ENCODE peak calls at places on chromosomes 13 and 19, in nine cellular contexts. O is cardiac muscle cell; Q is H9; H is CD8-positive, alpha-beta T cell; T is CD8-positive, alpha-beta memory T cell; V is thoracic aorta; U is mammary epithelial cell; Z is uterus; S is IMR-90. W is an unnamed sample.

GRCh38 chr19:46192990-46193650 is 36.4 kb upstream of the IGFL1 start:
- DNase-seq in O (peak; percentile 58), Q (no peak), H (no peak), T (no peak), V (no peak), U (peak; percentile 86), Z (no peak), S (peak; percentile 51), W (no peak)

GRCh38 chr19:55461974-55462628 is 659 bp upstream of the ISOC2 start:
- DNase-seq in O (peak; percentile 66), Q (no peak), H (no peak), T (no peak), V (no peak), U (no peak), Z (no peak), S (peak; percentile 33), W (no peak)

GRCh38 chr19:38695832-38696732 is 48.2 kb downstream of the CAPN12 start:
- DNase-seq in O (no peak), Q (no peak), H (no peak), T (no peak), V (no peak), U (no peak), Z (no peak), S (no peak), W (no peak)

GRCh38 chr19:11390933-11391680 is 7.0 kb upstream of the EPOR start:
- DNase-seq in O (no peak), Q (no peak), H (no peak), T (no peak), V (no peak), U (no peak), Z (no peak), S (no peak), W (no peak)

GRCh38 chr19:14517446-14517839 is 754 bp downstream of the DNAJB1 start:
- DNase-seq in O (peak; percentile 37), Q (no peak), H (no peak), T (no peak), V (no peak), U (no peak), Z (no peak), S (peak; percentile 28), W (no peak)

GRCh38 chr13:29935309-29935981 is 85.0 kb upstream of the UBL3 start:
- DNase-seq in O (no peak), Q (no peak), H (peak; percentile 86), T (peak; percentile 57), V (no peak), U (no peak), Z (no peak), S (no peak), W (peak; percentile 67)

GRCh38 chr19:57010541-57010940 is 109.2 kb upstream of the USP29 start:
- DNase-seq in O (no peak), Q (no peak), H (no peak), T (no peak), V (no peak), U (no peak), Z (no peak), S (no peak), W (no peak)

GRCh38 chr13:52128714-52129700 is at the start of gene NEK5:
- DNase-seq in O (peak; percentile 59), Q (peak; percentile 88), H (peak; percentile 69), T (peak; percentile 35), V (no peak), U (peak; percentile 57), Z (peak; percentile 49), S (peak; percentile 25), W (peak; percentile 4)

GRCh38 chr13:108200781-108201398 is 14.4 kb downstream of the LIG4 start:
- DNase-seq in O (no peak), Q (no peak), H (no peak), T (no peak), V (no peak), U (peak; percentile 60), Z (no peak), S (peak; percentile 43), W (no peak)

GRCh38 chr13:27839809-27840467 is 47.7 kb downstream of the GSX1 start:
- DNase-seq in O (no peak), Q (no peak), H (no peak), T (no peak), V (no peak), U (peak; percentile 53), Z (no peak), S (no peak), W (no peak)

GRCh38 chr13:42525035-42525504 is 48.9 kb upstream of the TNFSF11 start:
- DNase-seq in O (peak; percentile 77), Q (no peak), H (no peak), T (no peak), V (no peak), U (peak; percentile 79), Z (no peak), S (no peak), W (no peak)

GRCh38 chr19:3098141-3098514 is 4.0 kb downstream of the GNA11 start:
- DNase-seq in O (no peak), Q (no peak), H (no peak), T (no peak), V (no peak), U (peak; percentile 39), Z (no peak), S (no peak), W (no peak)

GRCh38 chr19:3095375-3096191 is 1.4 kb downstream of the GNA11 start:
- DNase-seq in O (no peak), Q (peak; percentile 94), H (peak; percentile 58), T (peak; percentile 39), V (no peak), U (peak; percentile 36), Z (no peak), S (no peak), W (peak; percentile 26)

GRCh38 chr19:3097442-3097871 is 3.3 kb downstream of the GNA11 start:
- DNase-seq in O (no peak), Q (no peak), H (no peak), T (no peak), V (no peak), U (peak; percentile 25), Z (no peak), S (no peak), W (no peak)

GRCh38 chr19:3096267-3096901 is 2.2 kb downstream of the GNA11 start:
- DNase-seq in O (no peak), Q (no peak), H (no peak), T (no peak), V (no peak), U (no peak), Z (no peak), S (no peak), W (no peak)

GRCh38 chr19:3096902-3097326 is 2.8 kb downstream of the GNA11 start:
- DNase-seq in O (no peak), Q (no peak), H (no peak), T (no peak), V (no peak), U (no peak), Z (no peak), S (no peak), W (no peak)
- H3K4me1 ChIP-seq in O (peaks cover 20% of the 10 kb centered on the region), Q (no peaks in the 10 kb centered on the region), H (peaks cover 42% of the 10 kb centered on the region), T (peaks cover 34% of the 10 kb centered on the region), V (peaks cover 38% of the 10 kb centered on the region), U (peaks cover 39% of the 10 kb centered on the region), Z (no peaks in the 10 kb centered on the region), S (peaks cover 22% of the 10 kb centered on the region), W (peaks cover 30% of the 10 kb centered on the region)

DNA sequence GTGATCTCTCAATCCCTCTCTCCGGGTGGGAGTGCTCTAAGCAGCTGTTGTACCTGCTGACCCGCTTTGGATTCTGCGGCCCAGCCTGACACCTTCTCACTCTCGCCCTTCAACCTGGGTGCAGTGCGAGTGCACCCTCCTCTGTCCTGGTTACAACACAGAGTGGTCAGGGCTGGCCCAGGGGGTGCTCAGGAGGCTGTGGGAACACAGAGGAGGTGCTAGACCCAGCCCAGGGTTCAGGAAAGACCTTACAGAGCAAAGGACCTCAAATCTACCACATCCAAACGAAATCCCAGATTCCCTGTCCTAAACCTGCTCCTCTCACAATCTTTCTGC is 23.7 kb downstream of the ZNF175 start:
- DNase-seq in O (no peak), Q (no peak), H (no peak), T (no peak), V (no peak), U (no peak), Z (no peak), S (peak; percentile 2), W (no peak)
- H3K27ac ChIP-seq in O (no peak overlapping the region), Q (no peak overlapping the region), H (peak overlapping the region; percentile 46), T (no peak overlapping the region), V (no peak overlapping the region), U (no peak overlapping the region), Z (peak overlapping the region; percentile 59), S (peak overlapping the region; percentile 48), W (no peak overlapping the region)

GRCh38 chr19:52307275-52307674 is 10.3 kb downstream of the ZNF480 start:
- DNase-seq in O (peak; percentile 34), Q (peak; percentile 51), H (no peak), T (no peak), V (no peak), U (peak; percentile 17), Z (no peak), S (peak; percentile 19), W (no peak)
- H3K9me3 ChIP-seq in O (peaks cover 14% of the 10 kb centered on the region), Q (peaks cover 69% of the 10 kb centered on the region), H (peaks cover 32% of the 10 kb centered on the region), T (peaks cover 39% of the 10 kb centered on the region), V (peaks cover 74% of the 10 kb centered on the region), U (peaks cover 37% of the 10 kb centered on the region), Z (peaks cover 4% of the 10 kb centered on the region), S (peaks cover 57% of the 10 kb centered on the region), W (peaks cover 49% of the 10 kb centered on the region)

DNA sequence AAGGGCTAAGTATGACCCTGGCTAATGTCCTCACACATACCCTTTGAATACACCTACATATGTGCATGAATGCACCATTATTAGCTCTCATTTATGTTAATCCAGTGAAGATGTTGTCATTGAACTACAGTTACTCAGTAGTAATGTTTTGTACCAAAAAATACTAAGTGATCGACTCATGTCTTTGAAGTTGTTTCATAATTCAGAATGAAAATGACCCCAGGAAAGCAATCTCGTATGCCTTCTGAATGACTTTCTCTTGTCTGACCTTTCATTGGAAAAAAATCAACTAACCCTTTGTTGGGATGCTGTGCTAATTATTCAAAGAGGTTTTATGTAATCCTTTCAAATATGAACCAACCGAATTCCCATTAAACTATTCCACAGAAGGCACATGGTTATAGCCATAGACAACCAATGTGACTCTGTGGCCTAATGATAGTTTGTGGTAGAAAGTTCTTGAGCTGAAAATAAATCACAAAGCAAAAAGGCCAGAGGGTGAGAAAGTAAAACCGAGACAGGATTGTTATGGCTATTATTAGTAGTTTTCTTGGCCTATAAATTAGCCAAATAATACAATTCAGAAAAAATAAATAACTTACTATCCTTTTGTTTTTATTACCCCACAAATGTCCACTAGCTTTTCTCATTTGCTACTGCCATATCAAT is 86.8 kb upstream of the STARD13 start:
- DNase-seq in O (no peak), Q (no peak), H (no peak), T (no peak), V (no peak), U (no peak), Z (no peak), S (peak; percentile 33), W (no peak)
- H3K4me1 ChIP-seq in O (no peaks in the 10 kb centered on the region), Q (no peaks in the 10 kb centered on the region), H (no peaks in the 10 kb centered on the region), T (no peaks in the 10 kb centered on the region), V (no peaks in the 10 kb centered on the region), U (no peaks in the 10 kb centered on the region), Z (no peaks in the 10 kb centered on the region), S (no peaks in the 10 kb centered on the region), W (no peaks in the 10 kb centered on the region)